ENCODE peak calls at places on chromosome 22, in five cellular contexts. B, K, M, S and C are unnamed samples. For H3K36me3, the result is how much of the 10 kb centered on the place peaks cover.

GRCh38 chr22:29245626-29246385 is 22.0 kb downstream of the RHBDD3 start:
- DNase-seq in M (peak), K (peak), S (peak), B (peak), C (peak)

GRCh38 chr22:30253205-30253852 is 6.8 kb upstream of the LIF start:
- DNase-seq in M (no peak), S (peak), K (peak), B (peak), C (peak)

GRCh38 chr22:30290679-30291333 is 1.5 kb upstream of the CASTOR1 start:
- DNase-seq in S (peak), K (peak), M (no peak), B (peak), C (peak)

GRCh38 chr22:45490836-45491235 is 11.8 kb upstream of the FBLN1 start:
- DNase-seq in M (no peak), K (no peak), S (no peak), B (no peak), C (no peak)

GRCh38 chr22:30878516-30879365 is 89.8 kb downstream of the MORC2 start:
- DNase-seq in M (no peak), B (no peak), S (no peak), K (peak), C (no peak)

GRCh38 chr22:30566125-30566524 is 8.3 kb downstream of the GAL3ST1 start:
- DNase-seq in B (no peak), M (no peak), S (no peak), K (no peak), C (no peak)

GRCh38 chr22:23742505-23743264 is 8.2 kb downstream of the ZNF70 start:
- DNase-seq in S (no peak), B (peak), M (no peak), K (peak), C (peak)

GRCh38 chr22:30948930-30949342 is 19.6 kb downstream of the MORC2 start:
- DNase-seq in S (no peak), B (no peak), K (no peak), M (no peak), C (no peak)

GRCh38 chr22:28883917-28884753 is 763 bp downstream of the ZNRF3 start:
- DNase-seq in K (peak), M (peak), S (no peak), B (no peak), C (peak)

GRCh38 chr22:30245985-30246901 is at the start of gene LIF:
- DNase-seq in S (no peak), M (peak), B (no peak), K (no peak), C (peak)

GRCh38 chr22:29205260-29205597 is 467 bp upstream of the EMID1 start:
- DNase-seq in B (no peak), M (no peak), K (no peak), S (no peak), C (no peak)

GRCh38 chr22:36301384-36301828 is 48.5 kb downstream of the APOL1 start:
- DNase-seq in K (no peak), M (peak), S (peak), B (peak), C (peak)

GRCh38 chr22:36873614-36874308 is 13.0 kb downstream of the NCF4 start:
- DNase-seq in M (peak), S (peak), B (no peak), K (peak), C (peak)

GRCh38 chr22:49763138-49763537 is 64.5 kb downstream of the BRD1 start:
- DNase-seq in M (no peak), S (no peak), K (no peak), B (no peak), C (no peak)

GRCh38 chr22:46864314-46865051 is 102.0 kb downstream of the TBC1D22A start:
- DNase-seq in B (no peak), K (no peak), M (no peak), S (no peak), C (no peak)

GRCh38 chr22:24023204-24023789 is 12.2 kb downstream of the CABIN1 start:
- DNase-seq in K (no peak), S (no peak), B (no peak), M (peak), C (no peak)

GRCh38 chr22:36569999-36570398 is 41.0 kb upstream of the EIF3D start:
- DNase-seq in M (no peak), S (no peak), K (no peak), B (no peak), C (peak)

GRCh38 chr22:44391481-44392445 is 79.0 kb upstream of the SHISAL1 start:
- DNase-seq in S (no peak), K (peak), M (no peak), B (no peak), C (peak)

GRCh38 chr22:47402876-47403525 is 640.6 kb downstream of the TBC1D22A start:
- DNase-seq in B (no peak), S (no peak), M (no peak), K (no peak), C (peak)

GRCh38 chr22:24510694-24511625 is 15.8 kb downstream of the UPB1 start:
- DNase-seq in S (no peak), K (no peak), M (no peak), B (no peak), C (no peak)

GRCh38 chr22:27780161-27780575 is 21.4 kb downstream of the MN1 start:
- DNase-seq in K (peak), M (no peak), B (peak), S (no peak), C (peak)

GRCh38 chr22:49752598-49753091 is 75.0 kb downstream of the BRD1 start:
- DNase-seq in S (no peak), B (peak), K (no peak), M (no peak), C (peak)

DNA sequence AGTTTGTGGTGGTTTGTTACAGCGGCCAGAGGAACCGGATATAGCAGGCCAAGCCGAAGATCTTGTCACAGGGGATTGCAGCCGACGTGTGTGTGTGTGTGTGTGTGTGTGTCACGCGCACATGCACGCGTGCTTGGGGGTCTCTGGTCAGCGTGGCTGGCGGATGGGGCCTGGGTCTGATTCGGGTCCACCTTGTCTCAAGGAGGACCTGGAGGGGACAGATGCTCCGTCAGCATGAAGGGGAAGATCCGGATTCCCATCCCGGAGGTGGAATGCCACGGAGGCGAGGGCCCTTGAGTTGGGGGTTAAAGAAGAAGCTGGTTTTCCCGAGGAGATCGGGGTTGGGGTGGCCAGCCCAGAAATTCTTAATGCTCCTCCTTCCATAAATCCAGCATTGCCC is 1237.8 kb downstream of the BRD1 start:
- DNase-seq in S (no peak), B (no peak), K (no peak), M (no peak), C (no peak)
- H3K36me3 ChIP-seq in S (under half), B (under half), K (under half), M (under half), C (under half)

GRCh38 chr22:26544489-26544888 is 32.2 kb upstream of the TFIP11 start:
- DNase-seq in S (no peak), B (no peak), K (no peak), M (no peak), C (no peak)
- H3K4me3 ChIP-seq in S (no peak), B (no peak), K (no peak), M (no peak), C (no peak)

GRCh38 chr22:40193429-40194421 is 16.0 kb downstream of the TNRC6B start:
- DNase-seq in S (no peak), B (no peak), K (no peak), M (no peak), C (no peak)
- H3K36me3 ChIP-seq in S (under half), B (under half), K (under half), M (under half), C (under half)

GRCh38 chr22:38569181-38569971 is 607 bp downstream of the DMC1 start:
- DNase-seq in K (no peak), B (no peak), M (peak), S (no peak), C (peak)
- H3K4me3 ChIP-seq in K (peak), B (peak), M (peak), S (peak), C (peak)

DNA sequence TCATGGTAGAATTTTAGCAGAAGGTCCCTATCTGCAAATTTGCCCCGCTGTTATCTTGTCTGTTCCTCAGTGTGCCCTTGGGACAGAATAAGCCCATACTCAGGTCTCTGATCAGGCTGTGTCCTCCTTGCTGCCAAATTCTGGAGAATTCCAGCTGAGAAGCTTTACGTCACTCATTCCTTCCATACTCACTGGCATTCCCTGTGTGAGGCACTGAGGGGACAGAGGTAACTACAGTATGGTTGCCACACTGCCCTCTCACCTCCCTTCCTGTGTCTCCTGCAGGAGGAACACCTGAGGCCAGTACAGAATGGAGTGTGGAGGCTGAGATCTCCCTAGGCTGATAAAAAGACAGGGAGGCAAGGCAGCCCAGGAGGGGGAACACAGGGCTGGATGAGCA is 31.5 kb downstream of the SHISA8 start:
- DNase-seq in S (no peak), M (no peak), K (no peak), B (no peak), C (no peak)
- H3K36me3 ChIP-seq in S (half or more), M (half or more), K (half or more), B (half or more), C (half or more)

GRCh38 chr22:20430641-20431519 is 6.7 kb downstream of the SCARF2 start:
- DNase-seq in B (peak), K (no peak), S (no peak), M (peak), C (peak)
- H3K4me3 ChIP-seq in B (no peak), K (peak), S (peak), M (peak), C (peak)

DNA sequence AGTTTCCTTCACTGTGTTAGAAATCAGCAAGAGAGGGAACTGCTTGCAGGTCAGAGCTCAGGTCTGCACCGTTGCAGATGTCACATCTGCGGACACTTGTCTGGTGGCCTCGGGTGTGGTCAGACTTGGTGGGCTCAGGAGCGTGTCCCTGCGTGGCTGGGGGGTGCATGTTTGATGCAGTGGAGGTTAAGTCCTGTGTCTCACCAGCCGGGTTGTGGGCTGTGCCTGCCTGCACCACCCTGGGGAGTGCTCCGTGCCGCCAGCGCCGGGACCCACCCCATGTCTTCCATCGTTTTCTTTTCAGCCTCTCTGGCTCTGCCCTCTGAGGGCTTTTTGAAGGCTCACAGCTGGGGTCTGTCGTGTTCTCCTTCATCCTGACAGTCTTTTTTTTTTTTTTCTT is 26.0 kb downstream of the PPIL2 start:
- DNase-seq in S (no peak), B (no peak), K (no peak), M (no peak), C (peak)
- H3K36me3 ChIP-seq in S (under half), B (half or more), K (half or more), M (half or more), C (under half)

GRCh38 chr22:19766235-19766505 is 5.6 kb downstream of the TBX1 start:
- DNase-seq in B (no peak), K (no peak), M (no peak), S (no peak), C (peak)

GRCh38 chr22:19765477-19766234 is 5.1 kb downstream of the TBX1 start:
- DNase-seq in B (no peak), M (no peak), S (no peak), K (no peak), C (peak)

GRCh38 chr22:19766506-19767426 is 6.2 kb downstream of the TBX1 start:
- DNase-seq in S (peak), K (no peak), M (peak), B (peak), C (peak)

GRCh38 chr22:19769393-19769715 is 8.8 kb downstream of the TBX1 start:
- DNase-seq in M (no peak), B (no peak), K (no peak), S (no peak), C (no peak)

GRCh38 chr22:19767427-19768380 is 7.1 kb downstream of the TBX1 start:
- DNase-seq in S (no peak), K (peak), B (no peak), M (no peak), C (peak)
- H3K4me3 ChIP-seq in S (peak), K (peak), B (no peak), M (no peak), C (peak)